ENCODE peak calls at places on chromosomes 5 and 9, in eight cellular contexts. L, Q, J, D, Z, R, I and H are unnamed samples.

GRCh38 chr9:112569186-112569585 is 82.6 kb downstream of the KIAA1958 start:
- DNase-seq in L (no peak), Q (no peak), J (no peak), D (no peak), Z (no peak), R (peak; percentile 94), I (no peak), H (peak; percentile 42)

GRCh38 chr9:17191095-17191494 is 56.3 kb downstream of the CNTLN start:
- DNase-seq in L (no peak), Q (no peak), J (no peak), D (no peak), Z (no peak), R (peak; percentile 2), I (no peak), H (no peak)

GRCh38 chr9:70475211-70475610 is 60.8 kb upstream of the KLF9 start:
- DNase-seq in L (no peak), Q (peak; percentile 71), J (peak; percentile 30), D (no peak), Z (no peak), R (no peak), I (no peak), H (no peak)

GRCh38 chr9:89179920-89180667 is 1.5 kb upstream of the SHC3 start:
- DNase-seq in L (peak; percentile 89), Q (peak; percentile 92), J (peak; percentile 91), D (peak; percentile 91), Z (no peak), R (peak; percentile 98), I (peak; percentile 91), H (peak; percentile 92)

GRCh38 chr9:128149001-128149701 is at the start of gene LCN2:
- DNase-seq in L (no peak), Q (peak; percentile 76), J (peak; percentile 84), D (peak; percentile 82), Z (no peak), R (no peak), I (no peak), H (no peak)

GRCh38 chr9:115098226-115098965 is 19.6 kb downstream of the TNC start:
- DNase-seq in L (no peak), Q (no peak), J (no peak), D (no peak), Z (no peak), R (no peak), I (no peak), H (no peak)

GRCh38 chr5:172943283-172943841 is 15.9 kb upstream of the RPL26L1 start:
- DNase-seq in L (no peak), Q (no peak), J (no peak), D (no peak), Z (no peak), R (peak; percentile 98), I (peak; percentile 72), H (peak; percentile 74)

GRCh38 chr5:167565555-167565954 is 725.9 kb upstream of the WWC1 start:
- DNase-seq in L (no peak), Q (no peak), J (no peak), D (no peak), Z (no peak), R (peak; percentile 50), I (no peak), H (no peak)

GRCh38 chr5:179150011-179150410 is 89.8 kb downstream of the ZNF354C start:
- DNase-seq in L (no peak), Q (no peak), J (no peak), D (peak; percentile 35), Z (no peak), R (no peak), I (peak; percentile 10), H (no peak)

GRCh38 chr5:111548992-111549649 is 36.8 kb upstream of the STARD4 start:
- DNase-seq in L (no peak), Q (no peak), J (peak; percentile 48), D (no peak), Z (no peak), R (peak; percentile 60), I (no peak), H (no peak)

GRCh38 chr5:7793861-7794260 is 57.1 kb downstream of the CFAP90 start:
- DNase-seq in L (no peak), Q (no peak), J (no peak), D (no peak), Z (no peak), R (no peak), I (no peak), H (no peak)

GRCh38 chr5:69416180-69416579 is 1.3 kb downstream of the MARVELD2 start:
- DNase-seq in L (no peak), Q (no peak), J (no peak), D (no peak), Z (no peak), R (no peak), I (no peak), H (no peak)

GRCh38 chr5:83472508-83473343 is 1.2 kb downstream of the VCAN start:
- DNase-seq in L (peak; percentile 60), Q (peak; percentile 25), J (no peak), D (no peak), Z (no peak), R (peak; percentile 91), I (peak; percentile 57), H (peak; percentile 74)

GRCh38 chr9:83043583-83043982 is 19.4 kb downstream of the RASEF start:
- DNase-seq in L (no peak), Q (no peak), J (no peak), D (no peak), Z (no peak), R (peak; percentile 13), I (no peak), H (no peak)

GRCh38 chr9:69955536-69956355 is 87.9 kb upstream of the MAMDC2 start:
- DNase-seq in L (no peak), Q (no peak), J (no peak), D (no peak), Z (no peak), R (no peak), I (no peak), H (no peak)

GRCh38 chr5:132787076-132787475 is 10.0 kb upstream of the SEPTIN8 start:
- DNase-seq in L (no peak), Q (no peak), J (no peak), D (no peak), Z (no peak), R (peak; percentile 81), I (no peak), H (no peak)

GRCh38 chr5:157679801-157680200 is 8.5 kb downstream of the C5orf52 start:
- DNase-seq in L (no peak), Q (no peak), J (no peak), D (no peak), Z (no peak), R (no peak), I (no peak), H (no peak)

GRCh38 chr5:142820447-142820846 is 50.3 kb downstream of the ARHGAP26 start:
- DNase-seq in L (no peak), Q (no peak), J (no peak), D (no peak), Z (no peak), R (no peak), I (no peak), H (no peak)

GRCh38 chr9:126471084-126471611 is 142.6 kb upstream of the LMX1B start:
- DNase-seq in L (peak; percentile 71), Q (peak; percentile 23), J (peak; percentile 72), D (peak; percentile 70), Z (peak; percentile 78), R (peak; percentile 91), I (peak; percentile 71), H (no peak)

GRCh38 chr5:42360061-42360460 is 63.2 kb upstream of the GHR start:
- DNase-seq in L (no peak), Q (no peak), J (no peak), D (no peak), Z (no peak), R (peak; percentile 75), I (no peak), H (no peak)

GRCh38 chr9:3884736-3885135 is 358.9 kb upstream of the RFX3 start:
- DNase-seq in L (no peak), Q (no peak), J (no peak), D (no peak), Z (no peak), R (no peak), I (no peak), H (no peak)

GRCh38 chr9:84843175-84843824 is 173.8 kb downstream of the NTRK2 start:
- DNase-seq in L (no peak), Q (no peak), J (no peak), D (no peak), Z (no peak), R (no peak), I (no peak), H (no peak)

GRCh38 chr5:10505517-10506095 is 58.3 kb upstream of the ANKRD33B start:
- DNase-seq in L (no peak), Q (no peak), J (no peak), D (no peak), Z (peak; percentile 86), R (no peak), I (no peak), H (no peak)

GRCh38 chr5:149145138-149145537 is 3.8 kb downstream of the ABLIM3 start:
- DNase-seq in L (no peak), Q (no peak), J (no peak), D (no peak), Z (no peak), R (no peak), I (no peak), H (no peak)
- H3K4me3 ChIP-seq in L (peak overlapping the region; percentile 75), Q (no peak overlapping the region), J (no peak overlapping the region), D (no peak overlapping the region), Z (no peak overlapping the region), R (no peak overlapping the region), I (peak overlapping the region; percentile 92), H (no peak overlapping the region)

GRCh38 chr5:2423634-2424033 is 327.8 kb downstream of the IRX2 start:
- DNase-seq in L (no peak), Q (no peak), J (no peak), D (no peak), Z (no peak), R (no peak), I (no peak), H (no peak)
- H3K9me3 ChIP-seq in L (peaks cover 9% of the 10 kb centered on the region), Q (no peaks in the 10 kb centered on the region), J (peaks cover 15% of the 10 kb centered on the region), D (no peaks in the 10 kb centered on the region), Z (peaks cover 7% of the 10 kb centered on the region), R (peaks cover 5% of the 10 kb centered on the region), I (peaks cover 29% of the 10 kb centered on the region), H (peaks cover 16% of the 10 kb centered on the region)

DNA sequence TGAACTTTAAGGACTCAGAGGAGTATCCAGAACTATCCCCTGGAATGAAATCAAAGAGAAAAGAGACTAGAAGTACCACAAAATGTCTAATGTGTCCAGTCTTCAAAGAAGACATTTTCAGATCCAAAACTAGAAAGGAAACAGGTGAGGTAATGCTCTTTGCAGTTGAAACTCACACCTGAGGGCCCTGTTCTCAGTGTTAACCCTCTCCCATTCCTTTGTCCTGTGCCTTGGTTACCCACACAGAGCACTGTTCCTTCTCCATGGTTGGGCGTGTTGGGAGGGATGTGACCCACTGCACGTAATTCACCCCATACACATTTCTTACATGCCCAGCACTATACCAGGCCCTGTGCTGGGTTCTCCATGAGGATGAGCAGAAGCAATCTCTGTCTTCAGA is 21.3 kb downstream of the MSANTD3 start:
- DNase-seq in L (no peak), Q (no peak), J (no peak), D (no peak), Z (no peak), R (no peak), I (no peak), H (no peak)
- H3K36me3 ChIP-seq in L (peaks cover 34% of the 10 kb centered on the region), Q (peaks cover 2% of the 10 kb centered on the region), J (peaks cover 41% of the 10 kb centered on the region), D (no peaks in the 10 kb centered on the region), Z (peaks cover 59% of the 10 kb centered on the region), R (peaks cover 44% of the 10 kb centered on the region), I (peaks cover 28% of the 10 kb centered on the region), H (peaks cover 91% of the 10 kb centered on the region)

DNA sequence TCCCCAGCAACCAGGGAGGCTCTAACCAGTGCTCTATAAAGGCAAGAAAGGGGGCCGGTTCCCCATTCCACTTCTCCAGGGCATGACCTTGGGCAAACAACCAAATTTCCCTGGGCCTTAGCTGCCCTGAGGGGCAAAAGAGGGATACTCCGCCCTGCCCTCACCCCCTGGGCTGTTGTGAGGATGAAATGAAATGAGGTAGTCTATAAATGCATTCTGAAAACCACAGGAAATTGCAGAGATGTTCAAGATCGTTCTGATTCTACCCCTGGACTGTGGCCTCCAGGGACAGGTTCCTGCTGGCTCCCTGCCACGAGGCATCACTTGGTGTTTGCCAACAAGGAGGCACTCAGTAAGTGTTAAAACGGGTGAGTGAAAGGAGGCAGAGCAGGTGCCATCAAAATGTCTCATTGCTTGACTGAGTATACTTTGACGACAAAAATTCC is 5.7 kb downstream of the RAPGEF1 start:
- DNase-seq in L (peak; percentile 66), Q (peak; percentile 41), J (peak; percentile 82), D (peak; percentile 84), Z (peak; percentile 58), R (peak; percentile 28), I (peak; percentile 58), H (no peak)
- H3K4me3 ChIP-seq in L (peak overlapping the region; percentile 4), Q (no peak overlapping the region), J (no peak overlapping the region), D (peak overlapping the region; percentile 6), Z (peak overlapping the region; percentile 81), R (no peak overlapping the region), I (no peak overlapping the region), H (no peak overlapping the region)